ENCODE peak calls at places on chromosomes 13 and 19, in nine cellular contexts. J, E, A, L, I, V, R, C and Z are unnamed samples.

GRCh38 chr19:45488708-45489107 is 8.1 kb downstream of the RTN2 start:
- DNase-seq in J (no peak), R (no peak), C (no peak), A (no peak), I (no peak), E (no peak), L (no peak), V (no peak), Z (no peak)

GRCh38 chr13:28120317-28120716 is 18.0 kb upstream of the PAN3 start:
- DNase-seq in R (no peak), C (no peak), A (no peak), I (no peak), J (no peak), E (no peak), L (no peak), V (no peak), Z (no peak)

GRCh38 chr13:82571653-82572052 is 1310.6 kb downstream of the SLITRK1 start:
- DNase-seq in E (no peak), V (no peak), R (no peak), I (no peak), J (no peak), C (no peak), L (no peak), A (no peak), Z (no peak)

GRCh38 chr13:38535271-38535670 is 151.6 kb upstream of the FREM2 start:
- DNase-seq in J (no peak), V (no peak), L (no peak), R (no peak), A (no peak), C (no peak), I (no peak), E (no peak), Z (no peak)

GRCh38 chr19:55080915-55081772 is 5.5 kb downstream of the EPS8L1 start:
- DNase-seq in I (peak), A (peak), V (peak), J (no peak), R (peak), E (peak), C (peak), L (peak), Z (peak)

GRCh38 chr19:29098863-29099481 is 114.0 kb downstream of the UQCRFS1 start:
- DNase-seq in J (no peak), L (peak), I (no peak), E (peak), A (no peak), V (no peak), R (peak), C (no peak), Z (no peak)

GRCh38 chr13:24217601-24218281 is 57.2 kb downstream of the SPATA13 start:
- DNase-seq in E (no peak), R (no peak), I (no peak), A (no peak), V (no peak), C (no peak), J (no peak), L (no peak), Z (no peak)

GRCh38 chr19:44757057-44757734 is 8.7 kb downstream of the BCL3 start:
- DNase-seq in R (no peak), C (peak), E (no peak), A (no peak), V (no peak), J (no peak), L (no peak), I (no peak), Z (no peak)

GRCh38 chr13:32381539-32381938 is 46.4 kb downstream of the N4BP2L1 start:
- DNase-seq in R (peak), I (no peak), E (no peak), A (no peak), J (no peak), L (no peak), V (peak), C (peak), Z (no peak)

GRCh38 chr13:20714563-20715339 is 11.3 kb downstream of the IL17D start:
- DNase-seq in L (no peak), E (no peak), C (no peak), R (peak), I (no peak), J (no peak), V (no peak), A (no peak), Z (no peak)

GRCh38 chr19:6340493-6341201 is 7.2 kb upstream of the ACER1 start:
- DNase-seq in R (no peak), J (no peak), A (no peak), I (no peak), E (no peak), L (no peak), C (no peak), V (no peak), Z (no peak)

GRCh38 chr19:46065486-46065885 is 24.7 kb upstream of the IGFL4 start:
- DNase-seq in E (no peak), I (no peak), V (no peak), J (no peak), L (no peak), A (no peak), R (no peak), C (no peak), Z (no peak)

GRCh38 chr13:33262069-33262487 is 23.5 kb downstream of the STARD13 start:
- DNase-seq in C (no peak), A (no peak), J (no peak), L (no peak), I (no peak), R (no peak), E (no peak), V (peak), Z (no peak)

GRCh38 chr13:98959775-98960325 is 18.0 kb downstream of the DOCK9 start:
- DNase-seq in J (no peak), I (no peak), E (no peak), L (no peak), V (no peak), R (no peak), A (no peak), C (no peak), Z (peak)

GRCh38 chr13:89627991-89628390 is 1719.5 kb upstream of the MIR17HG start:
- DNase-seq in A (no peak), V (no peak), R (no peak), E (no peak), J (no peak), I (no peak), L (no peak), C (no peak), Z (no peak)

GRCh38 chr13:106132216-106132615 is 403.2 kb downstream of the EFNB2 start:
- DNase-seq in C (no peak), L (no peak), J (no peak), R (no peak), I (no peak), E (no peak), A (no peak), V (no peak), Z (no peak)

GRCh38 chr13:31556376-31556775 is 182.9 kb upstream of the RXFP2 start:
- DNase-seq in A (no peak), I (no peak), J (no peak), R (peak), L (no peak), E (no peak), V (no peak), C (no peak), Z (no peak)

GRCh38 chr13:33347866-33348265 is 62.3 kb upstream of the STARD13 start:
- DNase-seq in A (no peak), J (no peak), V (no peak), E (no peak), C (no peak), I (no peak), L (no peak), R (no peak), Z (no peak)

GRCh38 chr13:99083976-99084375 is 106.1 kb upstream of the DOCK9 start:
- DNase-seq in A (no peak), C (no peak), R (no peak), V (no peak), L (no peak), J (no peak), E (no peak), I (no peak), Z (no peak)

GRCh38 chr19:55705972-55706371 is 30.9 kb downstream of the EPN1 start:
- DNase-seq in R (no peak), A (no peak), I (no peak), L (no peak), V (no peak), C (no peak), E (no peak), J (no peak), Z (no peak)

GRCh38 chr19:41701401-41702075 is 6.9 kb upstream of the CEACAM5 start:
- DNase-seq in L (no peak), R (no peak), A (no peak), V (no peak), E (no peak), I (no peak), J (no peak), C (no peak), Z (peak)

GRCh38 chr19:18057557-18057956 is 29.2 kb downstream of the IL12RB1 start:
- DNase-seq in R (no peak), V (no peak), E (no peak), L (no peak), I (no peak), C (no peak), J (peak), A (no peak), Z (no peak)

GRCh38 chr13:40672310-40673060 is 6.0 kb upstream of the FOXO1 start:
- DNase-seq in C (no peak), J (no peak), E (no peak), V (peak), L (no peak), I (no peak), R (peak), A (no peak), Z (no peak)

GRCh38 chr13:59780058-59780457 is 383.7 kb downstream of the DIAPH3 start:
- DNase-seq in J (no peak), C (no peak), V (no peak), E (no peak), L (no peak), R (no peak), A (no peak), I (no peak), Z (no peak)

GRCh38 chr19:12782174-12782423 is 6.7 kb upstream of the HOOK2 start:
- DNase-seq in I (no peak), E (no peak), J (no peak), R (no peak), V (no peak), A (no peak), L (peak), C (no peak), Z (no peak)

GRCh38 chr13:73195091-73195490 is 136.3 kb downstream of the KLF5 start:
- DNase-seq in I (no peak), J (no peak), C (no peak), A (no peak), R (no peak), E (no peak), L (no peak), V (no peak), Z (no peak)

GRCh38 chr19:18991468-18991867 is 41.8 kb downstream of the SUGP2 start:
- DNase-seq in A (no peak), R (no peak), J (no peak), E (no peak), L (no peak), I (no peak), C (no peak), V (no peak), Z (no peak)

GRCh38 chr19:35006342-35006998 is 6.3 kb downstream of the GRAMD1A start:
- DNase-seq in J (no peak), R (peak), I (no peak), V (no peak), C (no peak), E (peak), L (peak), A (peak), Z (no peak)

GRCh38 chr19:51713319-51714285 is 10.2 kb downstream of the HAS1 start:
- DNase-seq in E (no peak), A (no peak), L (no peak), C (no peak), R (no peak), I (no peak), V (no peak), J (no peak), Z (no peak)

GRCh38 chr13:51065372-51066090 is 45.5 kb downstream of the C13orf42 start:
- DNase-seq in L (no peak), E (no peak), C (no peak), J (no peak), V (no peak), R (no peak), A (no peak), I (no peak), Z (no peak)

GRCh38 chr19:38003427-38004099 is 96.6 kb downstream of the SIPA1L3 start:
- DNase-seq in L (peak), E (peak), I (no peak), R (peak), V (no peak), C (peak), J (peak), A (no peak), Z (peak)

GRCh38 chr13:26558074-26558805 is 757 bp downstream of the WASF3 start:
- DNase-seq in L (no peak), I (no peak), J (no peak), C (peak), A (no peak), R (no peak), E (peak), V (no peak), Z (no peak)

GRCh38 chr19:40223135-40223822 is 3.2 kb downstream of the CCNP start:
- DNase-seq in V (no peak), L (no peak), C (no peak), J (no peak), R (no peak), I (peak), A (no peak), E (no peak), Z (no peak)

GRCh38 chr13:40673414-40673813 is 7.0 kb upstream of the FOXO1 start:
- DNase-seq in V (no peak), L (no peak), J (no peak), I (no peak), C (no peak), A (no peak), E (no peak), R (no peak), Z (no peak)

GRCh38 chr19:10143700-10144099 is 24.0 kb upstream of the EIF3G start:
- DNase-seq in I (no peak), V (no peak), C (no peak), R (no peak), E (no peak), J (no peak), A (no peak), L (no peak), Z (no peak)

GRCh38 chr13:48066310-48066989 is 28.5 kb downstream of the MED4 start:
- DNase-seq in C (no peak), I (no peak), R (no peak), V (no peak), J (no peak), A (no peak), L (no peak), E (no peak), Z (peak)

GRCh38 chr13:97068146-97068545 is 73.9 kb upstream of the OXGR1 start:
- DNase-seq in J (no peak), V (no peak), A (no peak), I (no peak), R (peak), L (no peak), C (no peak), E (no peak), Z (no peak)

GRCh38 chr13:49311816-49312215 is 64.1 kb downstream of the CDADC1 start:
- DNase-seq in J (no peak), L (no peak), E (no peak), R (no peak), I (no peak), V (no peak), A (no peak), C (no peak), Z (no peak)
- H3K27ac ChIP-seq in J (no peak), L (no peak), E (no peak), R (no peak), I (no peak), V (no peak), A (no peak), C (no peak), Z (no peak)

GRCh38 chr13:57314897-57315520 is 148.0 kb downstream of the PRR20E start:
- DNase-seq in L (no peak), A (no peak), E (no peak), I (no peak), J (no peak), R (no peak), C (no peak), V (no peak), Z (peak)
- H3K27ac ChIP-seq in L (no peak), A (no peak), E (no peak), I (no peak), J (no peak), R (no peak), C (no peak), V (no peak), Z (no peak)

GRCh38 chr13:114068723-114069322 is 63.6 kb downstream of the RASA3 start:
- DNase-seq in R (no peak), C (peak), L (no peak), E (no peak), J (no peak), V (no peak), A (peak), I (no peak), Z (no peak)
- H3K27ac ChIP-seq in R (peak), C (peak), L (peak), E (peak), J (peak), V (no peak), A (no peak), I (peak), Z (no peak)

GRCh38 chr19:3346677-3347353 is 19.6 kb upstream of the NFIC start:
- DNase-seq in A (no peak), J (peak), C (no peak), E (no peak), L (peak), V (no peak), R (no peak), I (no peak), Z (no peak)
- H3K27ac ChIP-seq in A (no peak), J (peak), C (no peak), E (peak), L (peak), V (no peak), R (no peak), I (no peak), Z (peak)

GRCh38 chr19:27805848-27806247 is 1407.1 kb downstream of the UQCRFS1 start:
- DNase-seq in A (peak), E (no peak), C (no peak), L (no peak), V (no peak), R (no peak), I (no peak), J (no peak), Z (no peak)
- H3K27ac ChIP-seq in A (no peak), E (no peak), C (no peak), L (no peak), V (no peak), R (no peak), I (no peak), J (no peak), Z (no peak)

GRCh38 chr19:2040647-2041435 is 10.2 kb downstream of the MKNK2 start:
- DNase-seq in I (no peak), R (no peak), C (no peak), A (no peak), E (no peak), L (no peak), J (no peak), V (no peak), Z (peak)
- H3K27ac ChIP-seq in I (peak), R (no peak), C (peak), A (peak), E (peak), L (peak), J (peak), V (peak), Z (peak)

DNA sequence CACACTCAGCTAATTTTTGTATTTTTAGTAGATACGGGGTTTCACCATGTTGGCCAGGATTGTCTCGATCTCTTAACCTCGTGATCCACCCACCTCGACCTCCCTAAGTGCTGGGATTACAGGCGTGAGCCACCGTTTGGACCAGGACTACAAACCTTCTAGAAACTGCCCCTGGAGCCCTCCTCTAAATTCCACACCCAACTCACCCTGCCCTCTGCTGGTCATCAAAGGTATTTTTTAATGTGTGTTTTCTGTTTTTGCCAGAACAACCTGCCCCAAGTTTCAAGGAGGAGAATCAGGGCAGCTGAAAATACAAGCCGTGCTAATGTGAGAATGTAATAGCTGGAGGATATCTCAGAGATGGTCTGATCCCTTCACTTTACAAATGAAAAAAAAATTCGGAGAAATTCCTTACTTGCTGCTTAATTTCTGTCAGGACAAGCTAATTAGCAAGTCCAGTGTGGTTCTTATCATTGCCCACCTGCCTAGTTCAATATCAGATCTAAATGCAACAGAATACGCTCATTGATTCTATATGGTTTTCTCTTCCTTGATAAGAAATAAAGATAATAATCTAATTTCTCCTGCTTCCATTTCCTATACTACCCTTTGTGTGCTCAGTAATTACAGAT is 4.1 kb downstream of the ATP8A2 start:
- DNase-seq in E (no peak), J (no peak), I (no peak), L (peak), C (peak), V (peak), A (peak), R (peak), Z (peak)
- H3K27ac ChIP-seq in E (no peak), J (no peak), I (no peak), L (no peak), C (no peak), V (no peak), A (no peak), R (no peak), Z (no peak)

DNA sequence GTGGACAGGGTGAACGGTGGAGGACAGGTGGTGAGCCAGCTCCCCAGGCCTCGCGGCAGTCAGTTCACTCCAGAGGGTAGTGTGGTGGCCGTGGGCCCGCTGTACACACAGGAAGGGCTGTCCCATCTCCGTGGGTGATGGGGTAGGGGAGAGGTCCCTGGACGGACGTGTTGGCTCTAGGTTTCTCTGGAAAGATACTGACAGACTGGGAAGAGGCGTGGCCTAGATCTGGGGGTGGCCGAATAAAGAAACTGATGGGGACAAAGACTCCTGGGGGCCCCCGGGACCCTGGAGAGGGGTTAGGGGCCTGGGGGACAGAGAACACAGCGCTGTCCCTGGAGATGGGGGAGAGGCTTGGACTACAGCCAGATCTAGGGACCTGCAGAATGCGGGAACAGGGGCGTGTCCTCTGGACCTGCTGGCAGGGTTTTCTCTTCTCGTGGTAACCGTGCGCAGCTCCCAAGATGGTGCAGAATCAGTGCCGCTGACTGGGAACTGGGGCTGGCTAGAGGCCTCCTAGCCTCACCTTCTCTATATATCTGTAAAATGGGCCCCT is 4.0 kb upstream of the PRAM1 start:
- DNase-seq in R (no peak), A (no peak), V (no peak), L (no peak), C (no peak), I (no peak), J (no peak), E (no peak), Z (no peak)
- H3K27ac ChIP-seq in R (no peak), A (peak), V (peak), L (no peak), C (peak), I (peak), J (peak), E (peak), Z (peak)

GRCh38 chr19:2015611-2015950 is at the start of gene BTBD2:
- DNase-seq in L (peak), R (no peak), J (no peak), C (peak), V (peak), A (peak), E (peak), I (peak), Z (peak)

GRCh38 chr19:2013683-2013961 is 1.9 kb downstream of the BTBD2 start:
- DNase-seq in A (no peak), J (no peak), E (no peak), L (no peak), R (no peak), C (no peak), I (no peak), V (no peak), Z (no peak)

GRCh38 chr19:2014081-2014693 is 1.3 kb downstream of the BTBD2 start:
- DNase-seq in E (peak), J (no peak), R (no peak), I (no peak), C (no peak), V (no peak), A (no peak), L (no peak), Z (no peak)

GRCh38 chr19:2014731-2015610 is 543 bp downstream of the BTBD2 start:
- DNase-seq in L (no peak), V (no peak), J (no peak), E (peak), R (no peak), A (peak), I (no peak), C (peak), Z (no peak)

GRCh38 chr19:2016041-2016807 is 710 bp upstream of the BTBD2 start:
- DNase-seq in E (peak), R (peak), L (peak), A (peak), C (peak), J (peak), I (peak), V (peak), Z (peak)
- H3K27ac ChIP-seq in E (peak), R (no peak), L (no peak), A (no peak), C (no peak), J (peak), I (no peak), V (peak), Z (peak)

GRCh38 chr19:53123400-53123799 is 9.3 kb downstream of the ZNF415 start:
- DNase-seq in C (no peak), L (no peak), V (no peak), J (no peak), A (no peak), I (no peak), R (no peak), E (no peak), Z (no peak)
- H3K27ac ChIP-seq in C (no peak), L (no peak), V (no peak), J (peak), A (no peak), I (no peak), R (no peak), E (no peak), Z (no peak)